ENCODE peak calls at places on chromosomes 12 and 14, in nine cellular contexts. J, V, U, P, G, W, M, Z and K are unnamed samples.

GRCh38 chr12:68267892-68268396 is 14.5 kb upstream of the IL22 start:
- DNase-seq in J (no peak), V (no peak), U (peak), P (no peak), G (no peak), W (no peak), M (no peak), Z (no peak), K (no peak)

GRCh38 chr14:51219473-51220448 is 20.3 kb upstream of the TMX1 start:
- DNase-seq in J (no peak), V (no peak), U (peak), P (no peak), G (peak), W (no peak), M (no peak), Z (no peak), K (no peak)

GRCh38 chr12:31267966-31268365 is 58.0 kb downstream of the SINHCAF start:
- DNase-seq in J (no peak), V (no peak), U (no peak), P (no peak), G (no peak), W (no peak), M (no peak), Z (no peak), K (no peak)

GRCh38 chr14:104228221-104228620 is 89.8 kb downstream of the KIF26A start:
- DNase-seq in J (no peak), V (no peak), U (no peak), P (no peak), G (no peak), W (no peak), M (no peak), Z (no peak), K (no peak)

GRCh38 chr12:122874081-122874480 is 21.8 kb downstream of the VPS37B start:
- DNase-seq in J (peak), V (no peak), U (no peak), P (peak), G (no peak), W (no peak), M (peak), Z (no peak), K (no peak)

GRCh38 chr14:92465353-92466067 is 48.1 kb upstream of the RIN3 start:
- DNase-seq in J (no peak), V (no peak), U (no peak), P (no peak), G (no peak), W (no peak), M (peak), Z (no peak), K (peak)

GRCh38 chr14:104576607-104577332 is 2.8 kb upstream of the C14orf180 start:
- DNase-seq in J (peak), V (no peak), U (no peak), P (no peak), G (no peak), W (no peak), M (no peak), Z (no peak), K (no peak)

GRCh38 chr12:19527876-19528275 is 88.6 kb downstream of the AEBP2 start:
- DNase-seq in J (no peak), V (no peak), U (no peak), P (no peak), G (no peak), W (no peak), M (no peak), Z (no peak), K (no peak)

GRCh38 chr14:94595912-94596311 is 14.7 kb downstream of the SERPINA5 start:
- DNase-seq in J (no peak), V (no peak), U (no peak), P (no peak), G (no peak), W (no peak), M (peak), Z (no peak), K (no peak)

GRCh38 chr14:22221508-22221907 is 367.5 kb downstream of the DAD1 start:
- DNase-seq in J (no peak), V (no peak), U (peak), P (peak), G (no peak), W (no peak), M (no peak), Z (no peak), K (no peak)

GRCh38 chr12:124923906-124924734 is 9.7 kb upstream of the UBC start:
- DNase-seq in J (peak), V (no peak), U (peak), P (no peak), G (no peak), W (no peak), M (peak), Z (no peak), K (peak)

GRCh38 chr14:72617391-72618011 is 276.4 kb downstream of the DPF3 start:
- DNase-seq in J (peak), V (peak), U (peak), P (no peak), G (no peak), W (no peak), M (no peak), Z (no peak), K (peak)

GRCh38 chr14:98853063-98853729 is 418.8 kb downstream of the BCL11B start:
- DNase-seq in J (no peak), V (no peak), U (no peak), P (no peak), G (no peak), W (no peak), M (no peak), Z (no peak), K (no peak)

GRCh38 chr12:44347145-44347544 is 511.3 kb downstream of the TMEM117 start:
- DNase-seq in J (no peak), V (no peak), U (no peak), P (no peak), G (no peak), W (no peak), M (no peak), Z (no peak), K (no peak)

GRCh38 chr14:73726025-73726961 is 12.1 kb upstream of the PNMA1 start:
- DNase-seq in J (no peak), V (no peak), U (no peak), P (no peak), G (no peak), W (no peak), M (no peak), Z (no peak), K (no peak)

GRCh38 chr14:58752782-58753181 is 115.0 kb downstream of the DACT1 start:
- DNase-seq in J (no peak), V (no peak), U (no peak), P (no peak), G (no peak), W (no peak), M (peak), Z (no peak), K (no peak)

GRCh38 chr14:44866770-44867169 is 95.0 kb downstream of the KLHL28 start:
- DNase-seq in J (no peak), V (no peak), U (no peak), P (no peak), G (no peak), W (no peak), M (no peak), Z (no peak), K (no peak)

GRCh38 chr12:94560416-94561221 is 89.7 kb downstream of the TMCC3 start:
- DNase-seq in J (peak), V (no peak), U (peak), P (no peak), G (no peak), W (peak), M (no peak), Z (no peak), K (no peak)

GRCh38 chr14:35818346-35819115 is 7.6 kb upstream of the BRMS1L start:
- DNase-seq in J (no peak), V (no peak), U (peak), P (peak), G (peak), W (no peak), M (no peak), Z (peak), K (peak)